ENCODE peak calls at places on chromosome 4, in eight cellular contexts. A is stomach, N is IMR-90, Q is breast epithelium, X is sigmoid colon, D is A549, L is HCT116, O is heart left ventricle. F is an unnamed sample. For H3K4me1, the result is how much of the 10 kb centered on the place peaks cover.

GRCh38 chr4:99816611-99817309 is at the start of gene DAPP1:
- DNase-seq in A (peak), N (no peak), Q (peak), X (peak), D (no peak), L (no peak), O (no peak), F (peak)

GRCh38 chr4:139489638-139490037 is 35.7 kb downstream of the RAB33B start:
- DNase-seq in A (no peak), N (no peak), Q (no peak), X (no peak), D (no peak), L (no peak), O (no peak), F (no peak)

GRCh38 chr4:136219592-136220125 is 1312.6 kb downstream of the PCDH18 start:
- DNase-seq in A (no peak), N (no peak), Q (no peak), X (no peak), D (no peak), L (no peak), O (no peak), F (no peak)

GRCh38 chr4:138953962-138954371 is 61.6 kb upstream of the NOCT start:
- DNase-seq in A (no peak), N (peak), Q (no peak), X (no peak), D (no peak), L (no peak), O (no peak), F (no peak)

GRCh38 chr4:89111833-89112563 is 665 bp downstream of the TIGD2 start:
- DNase-seq in A (no peak), N (peak), Q (no peak), X (no peak), D (peak), L (no peak), O (no peak), F (peak)

GRCh38 chr4:185205697-185206342 is 2.0 kb upstream of the CFAP97 start:
- DNase-seq in A (no peak), N (no peak), Q (no peak), X (no peak), D (no peak), L (no peak), O (no peak), F (no peak)

GRCh38 chr4:160319221-160319867 is 1216.5 kb downstream of the RAPGEF2 start:
- DNase-seq in A (no peak), N (no peak), Q (no peak), X (no peak), D (peak), L (peak), O (no peak), F (no peak)

GRCh38 chr4:185398618-185399017 is 2.0 kb downstream of the ANKRD37 start:
- DNase-seq in A (no peak), N (no peak), Q (no peak), X (no peak), D (no peak), L (no peak), O (no peak), F (no peak)

GRCh38 chr4:3486556-3487270 is 23.6 kb downstream of the DOK7 start:
- DNase-seq in A (no peak), N (no peak), Q (no peak), X (no peak), D (no peak), L (no peak), O (no peak), F (no peak)

GRCh38 chr4:4673070-4673469 is 131.2 kb upstream of the STX18 start:
- DNase-seq in A (no peak), N (no peak), Q (no peak), X (peak), D (peak), L (peak), O (no peak), F (peak)

GRCh38 chr4:88738714-88739366 is 41.2 kb upstream of the NAP1L5 start:
- DNase-seq in A (no peak), N (peak), Q (no peak), X (no peak), D (no peak), L (no peak), O (no peak), F (no peak)

GRCh38 chr4:128776794-128777216 is 32.7 kb upstream of the JADE1 start:
- DNase-seq in A (peak), N (peak), Q (no peak), X (peak), D (peak), L (no peak), O (peak), F (peak)

GRCh38 chr4:148373093-148373492 is 69.1 kb downstream of the NR3C2 start:
- DNase-seq in A (no peak), N (no peak), Q (no peak), X (no peak), D (no peak), L (no peak), O (no peak), F (no peak)

GRCh38 chr4:181890031-181890430 is 353.2 kb upstream of the TENM3 start:
- DNase-seq in A (no peak), N (no peak), Q (no peak), X (no peak), D (no peak), L (no peak), O (no peak), F (no peak)

GRCh38 chr4:133160853-133161252 is 11.8 kb downstream of the PCDH10 start:
- DNase-seq in A (no peak), N (no peak), Q (no peak), X (no peak), D (no peak), L (no peak), O (no peak), F (no peak)

GRCh38 chr4:55083771-55084170 is 41.6 kb downstream of the KDR start:
- DNase-seq in A (no peak), N (no peak), Q (no peak), X (no peak), D (no peak), L (no peak), O (no peak), F (no peak)

GRCh38 chr4:186227744-186228513 is 622 bp downstream of the KLKB1 start:
- DNase-seq in A (no peak), N (no peak), Q (no peak), X (no peak), D (no peak), L (no peak), O (no peak), F (no peak)

GRCh38 chr4:141503260-141503659 is 133.1 kb upstream of the IL15 start:
- DNase-seq in A (no peak), N (no peak), Q (no peak), X (no peak), D (no peak), L (no peak), O (no peak), F (no peak)

GRCh38 chr4:188262464-188262863 is 123.2 kb downstream of the TRIML1 start:
- DNase-seq in A (no peak), N (peak), Q (no peak), X (no peak), D (no peak), L (no peak), O (no peak), F (no peak)

GRCh38 chr4:121428721-121429120 is 47.9 kb upstream of the QRFPR start:
- DNase-seq in A (no peak), N (peak), Q (no peak), X (no peak), D (no peak), L (no peak), O (no peak), F (no peak)

GRCh38 chr4:4671774-4672349 is 130.0 kb upstream of the STX18 start:
- DNase-seq in A (no peak), N (peak), Q (no peak), X (no peak), D (no peak), L (no peak), O (no peak), F (no peak)

GRCh38 chr4:128565565-128566186 is 243.8 kb upstream of the JADE1 start:
- DNase-seq in A (peak), N (no peak), Q (no peak), X (peak), D (no peak), L (peak), O (peak), F (peak)

GRCh38 chr4:16715482-16715881 is 183.0 kb downstream of the LDB2 start:
- DNase-seq in A (no peak), N (no peak), Q (no peak), X (no peak), D (no peak), L (no peak), O (no peak), F (no peak)

DNA sequence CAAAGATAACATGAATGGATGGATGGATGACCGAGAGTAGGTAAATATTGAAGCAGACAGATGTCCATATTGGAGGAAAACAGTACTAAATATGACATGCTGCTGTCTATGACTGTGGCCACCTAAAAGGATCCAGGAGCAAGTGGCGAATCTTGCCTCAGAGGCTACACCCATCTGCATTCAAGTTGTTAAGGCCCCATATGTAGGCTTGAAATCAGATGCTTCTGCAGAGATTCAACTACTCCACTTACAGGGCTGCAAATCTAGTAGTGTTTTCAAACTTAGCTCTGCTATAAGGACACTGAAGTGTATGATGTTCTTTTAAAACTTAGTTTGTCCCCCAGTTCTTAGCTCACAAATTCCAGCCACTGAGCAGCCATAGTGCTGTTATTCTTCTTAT is 28.9 kb downstream of the SEPSECS start:
- DNase-seq in A (no peak), N (no peak), Q (no peak), X (no peak), D (no peak), L (no peak), O (no peak), F (no peak)
- H3K4me1 ChIP-seq in A (under half), N (under half), Q (under half), X (under half), D (under half), L (under half), O (under half), F (under half)

DNA sequence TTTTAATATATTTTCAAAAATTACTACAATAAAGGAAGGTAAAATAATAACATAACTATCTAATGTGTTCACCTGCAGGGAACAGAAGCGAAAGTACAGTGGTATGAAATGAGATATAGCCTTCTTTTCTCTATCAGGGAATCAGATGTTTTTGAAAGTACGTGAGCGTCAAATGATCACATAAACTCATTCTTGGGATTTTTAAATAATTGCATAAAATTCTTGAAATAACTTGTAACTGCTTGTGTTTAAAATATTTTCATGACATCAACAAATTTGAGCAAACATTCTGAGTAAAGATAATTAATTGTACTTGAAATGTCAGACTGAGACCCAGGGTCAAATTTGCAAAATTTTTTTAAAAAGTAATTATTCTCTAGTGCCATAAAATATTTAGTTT is 193.5 kb upstream of the NEIL3 start:
- DNase-seq in A (no peak), N (no peak), Q (no peak), X (no peak), D (no peak), L (no peak), O (no peak), F (no peak)
- TF ChIP-seq POLR2A in A (no peak), N (no peak), Q (no peak), X (no peak), D (no peak), L (no peak), O (no peak), F (no peak)

GRCh38 chr4:7381221-7381889 is 53.4 kb downstream of the PSAPL1 start:
- DNase-seq in A (peak), N (no peak), Q (peak), X (peak), D (no peak), L (no peak), O (no peak), F (no peak)
- H3K4me1 ChIP-seq in A (under half), N (under half), Q (under half), X (under half), D (under half), L (under half), O (under half), F (under half)

GRCh38 chr4:67465032-67465762 is 80.1 kb downstream of the CENPC start:
- DNase-seq in A (no peak), N (peak), Q (no peak), X (no peak), D (no peak), L (no peak), O (no peak), F (no peak)
- TF ChIP-seq POLR2A in A (no peak), N (no peak), Q (no peak), X (no peak), D (no peak), L (no peak), O (no peak), F (no peak)

DNA sequence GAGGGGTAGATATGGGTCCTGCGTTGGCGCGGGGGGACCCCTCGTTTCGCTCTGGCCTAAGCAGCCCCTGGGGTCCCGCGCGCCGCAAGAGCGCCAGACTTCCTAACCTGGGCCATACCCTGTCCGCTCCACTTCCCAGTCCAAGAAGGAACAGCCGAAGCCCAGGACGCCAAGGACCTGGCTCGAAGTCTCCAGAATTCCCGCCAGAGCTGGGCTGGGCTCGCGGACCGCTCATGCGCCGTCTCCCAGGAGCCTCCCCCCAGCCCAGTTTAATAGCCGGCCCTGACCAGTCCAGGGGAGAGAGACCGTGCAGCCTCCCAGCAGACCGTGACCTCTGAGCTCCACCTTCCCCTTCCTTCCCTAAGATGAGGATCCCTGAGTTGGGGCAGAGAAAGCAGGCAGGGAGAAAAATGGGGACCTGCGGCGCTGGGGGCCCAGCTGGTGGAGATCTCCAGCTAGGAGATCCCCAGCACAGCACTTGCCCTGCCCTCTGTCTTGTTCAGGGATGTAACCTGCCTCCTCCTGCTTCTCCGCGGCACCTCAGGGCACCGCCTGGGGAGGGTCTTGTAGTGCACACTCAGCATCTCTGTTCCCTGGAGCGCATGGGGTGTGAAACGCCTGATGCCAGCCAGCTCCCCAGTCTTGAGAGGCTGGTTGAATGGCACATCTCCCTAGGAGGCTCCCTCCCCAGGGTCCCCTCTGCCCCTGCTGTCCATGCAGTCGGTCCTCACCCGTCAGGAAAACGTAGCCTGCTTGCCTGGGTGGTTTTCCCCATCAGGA is 1.2 kb upstream of the LETM1 start:
- DNase-seq in A (no peak), N (no peak), Q (no peak), X (peak), D (no peak), L (no peak), O (no peak), F (peak)
- H3K4me1 ChIP-seq in A (under half), N (under half), Q (under half), X (under half), D (under half), L (under half), O (under half), F (under half)